ENCODE peak calls at places on chromosomes 3 and 15, in nine cellular contexts. J is astrocyte of the spinal cord; V is Caki2; P is activated CD4-positive, alpha-beta T cell treated with anti-CD3 and anti-CD28 coated beads for 4 hours; F is T-helper 1 cell; K is transverse colon; Q is A549; Y is stimulated activated CD4-positive, alpha-beta T cell treated with anti-CD3 and anti-CD28 coated beads, Interleukin-4, amount 100 ng/mL, for 1 hour; Z is fibroblast of gingiva. H is an unnamed sample.
A peak's percentile ranks its signal among the peaks of the same experiment; 100 is the strongest.

GRCh38 chr15:83305696-83306291 is 21.3 kb upstream of the BNC1 start:
- DNase-seq in Q (no peak), Y (no peak), K (no peak), P (no peak), V (peak; percentile 44), Z (no peak), J (no peak), F (no peak), H (no peak)

GRCh38 chr3:35383719-35384555 is 255.4 kb upstream of the ARPP21 start:
- DNase-seq in F (no peak), Y (no peak), P (no peak), Z (no peak), V (peak; percentile 55), J (peak; percentile 72), Q (peak; percentile 13), K (no peak), H (no peak)

GRCh38 chr3:196134691-196135090 is 52.8 kb upstream of the TFRC start:
- DNase-seq in Z (no peak), V (no peak), K (no peak), Q (no peak), Y (no peak), P (no peak), F (no peak), J (no peak), H (no peak)

GRCh38 chr3:187295635-187296034 is 4.1 kb upstream of the MASP1 start:
- DNase-seq in P (no peak), F (no peak), J (no peak), Z (no peak), V (no peak), Y (no peak), K (no peak), Q (no peak), H (no peak)

GRCh38 chr15:59177445-59177728 is 29.3 kb upstream of the LDHAL6B start:
- DNase-seq in J (no peak), K (no peak), Y (no peak), F (no peak), P (no peak), Q (no peak), V (no peak), Z (no peak), H (no peak)

GRCh38 chr3:152620395-152620794 is 214.5 kb upstream of the P2RY1 start:
- DNase-seq in Z (no peak), J (no peak), P (no peak), F (no peak), K (no peak), Q (no peak), V (no peak), Y (no peak), H (no peak)

GRCh38 chr3:65338571-65338970 is 650.8 kb upstream of the ADAMTS9 start:
- DNase-seq in Q (no peak), Z (peak; percentile 19), V (no peak), K (no peak), P (no peak), J (no peak), Y (no peak), F (no peak), H (no peak)

GRCh38 chr3:13073042-13073906 is at the start of gene IQSEC1:
- DNase-seq in Z (no peak), F (peak; percentile 64), V (no peak), P (peak; percentile 54), K (peak; percentile 65), Y (peak; percentile 76), Q (no peak), J (no peak), H (no peak)

GRCh38 chr15:96330450-96331140 is at the start of gene NR2F2:
- DNase-seq in P (peak; percentile 10), K (peak; percentile 94), F (no peak), V (peak; percentile 97), J (peak; percentile 100), Y (peak; percentile 46), Z (peak; percentile 100), Q (peak; percentile 91), H (peak; percentile 99)

GRCh38 chr3:168885028-168885427 is 778.5 kb downstream of the MECOM start:
- DNase-seq in V (peak; percentile 39), Q (no peak), Y (no peak), F (no peak), K (no peak), P (no peak), J (peak; percentile 92), Z (no peak), H (no peak)

GRCh38 chr3:72070005-72070404 is 285.1 kb upstream of the PROK2 start:
- DNase-seq in F (no peak), P (no peak), K (no peak), Z (no peak), Q (no peak), V (no peak), J (no peak), Y (no peak), H (no peak)

GRCh38 chr3:46416134-46417119 is 9.4 kb downstream of the CCRL2 start:
- DNase-seq in Q (no peak), Y (no peak), Z (no peak), V (no peak), P (no peak), K (no peak), F (no peak), J (no peak), H (no peak)

GRCh38 chr3:33035596-33035995 is 61.4 kb downstream of the GLB1 start:
- DNase-seq in Q (no peak), Z (peak; percentile 5), V (peak; percentile 12), P (no peak), J (peak; percentile 72), F (no peak), K (no peak), Y (no peak), H (peak; percentile 67)

GRCh38 chr3:194323785-194324735 is 27.1 kb downstream of the CPN2 start:
- DNase-seq in J (peak; percentile 35), Z (peak; percentile 35), F (no peak), P (peak; percentile 21), K (peak; percentile 63), V (peak; percentile 93), Q (peak; percentile 74), Y (peak; percentile 20), H (peak; percentile 93)

GRCh38 chr15:71526061-71526460 is 284.3 kb upstream of the NR2E3 start:
- DNase-seq in Y (no peak), V (no peak), P (no peak), Q (no peak), K (no peak), J (peak; percentile 61), Z (peak; percentile 33), F (no peak), H (no peak)

GRCh38 chr15:83204697-83205096 is 2.9 kb downstream of the HDGFL3 start:
- DNase-seq in J (no peak), Q (no peak), Y (no peak), P (no peak), K (no peak), Z (no peak), F (no peak), V (peak; percentile 33), H (no peak)

GRCh38 chr3:64229903-64230302 is 4.6 kb upstream of the PRICKLE2 start:
- DNase-seq in Z (no peak), K (no peak), P (no peak), F (no peak), Y (no peak), V (no peak), Q (no peak), J (peak; percentile 57), H (no peak)

GRCh38 chr3:11134794-11135193 is 19.5 kb upstream of the HRH1 start:
- DNase-seq in Q (no peak), F (no peak), Y (no peak), Z (peak; percentile 55), K (no peak), J (no peak), P (no peak), V (no peak), H (peak; percentile 26)

GRCh38 chr3:23723153-23723552 is 82.6 kb upstream of the UBE2E1 start:
- DNase-seq in P (no peak), F (no peak), J (no peak), Q (no peak), Z (no peak), Y (no peak), V (no peak), K (no peak), H (no peak)

GRCh38 chr3:48338635-48339034 is 5.2 kb upstream of the SPINK8 start:
- DNase-seq in Z (no peak), F (no peak), J (no peak), Y (no peak), P (no peak), Q (no peak), K (no peak), V (no peak), H (peak; percentile 8)

GRCh38 chr3:194133661-194134230 is 2.2 kb upstream of the HES1 start:
- DNase-seq in J (peak; percentile 76), V (peak; percentile 72), Q (no peak), Z (no peak), P (peak; percentile 22), K (peak; percentile 46), F (no peak), Y (peak; percentile 33), H (peak; percentile 71)

GRCh38 chr3:196920733-196921132 is 21.6 kb downstream of the NCBP2 start:
- DNase-seq in P (no peak), F (no peak), K (no peak), J (no peak), Q (no peak), V (no peak), Z (no peak), Y (no peak), H (no peak)

GRCh38 chr15:72339777-72340177 is 19.8 kb upstream of the CELF6 start:
- DNase-seq in F (no peak), Y (no peak), Q (peak; percentile 72), J (peak; percentile 80), K (no peak), P (no peak), Z (peak; percentile 99), V (peak; percentile 81), H (peak; percentile 76)

GRCh38 chr3:72953325-72953956 is 43.2 kb upstream of the PPP4R2 start:
- DNase-seq in P (no peak), K (no peak), Q (no peak), F (no peak), V (no peak), J (no peak), Z (peak; percentile 36), Y (no peak), H (peak; percentile 17)

GRCh38 chr3:69288161-69288895 is 97.6 kb downstream of the FRMD4B start:
- DNase-seq in V (no peak), K (no peak), P (no peak), Z (no peak), Y (peak; percentile 40), F (no peak), J (no peak), Q (no peak), H (no peak)

GRCh38 chr15:88655780-88656488 is 17.1 kb downstream of the ISG20 start:
- DNase-seq in Z (no peak), V (no peak), P (no peak), K (no peak), Q (no peak), J (no peak), Y (no peak), F (no peak), H (no peak)

GRCh38 chr3:11185564-11186317 is 31.4 kb downstream of the HRH1 start:
- DNase-seq in P (no peak), J (peak; percentile 91), Y (no peak), Z (peak; percentile 97), K (peak; percentile 75), V (peak; percentile 26), Q (peak; percentile 58), F (no peak), H (peak; percentile 98)

GRCh38 chr15:63107895-63108546 is 13.6 kb upstream of the LACTB start:
- DNase-seq in J (peak; percentile 100), Z (peak; percentile 100), Y (no peak), P (no peak), F (no peak), V (peak; percentile 98), Q (peak; percentile 93), K (peak; percentile 39), H (peak; percentile 100)

GRCh38 chr3:64109438-64109837 is 86.1 kb upstream of the PSMD6 start:
- DNase-seq in F (no peak), P (no peak), J (no peak), V (no peak), Z (no peak), Q (no peak), K (peak; percentile 28), Y (no peak), H (peak; percentile 76)

GRCh38 chr15:41782486-41783271 is 8.4 kb downstream of the MAPKBP1 start:
- DNase-seq in Q (no peak), Y (no peak), J (no peak), F (no peak), K (no peak), P (no peak), Z (no peak), V (no peak), H (no peak)

GRCh38 chr3:148101061-148101460 is 596.6 kb upstream of the AGTR1 start:
- DNase-seq in Z (peak; percentile 81), F (no peak), P (no peak), V (no peak), J (peak; percentile 62), Q (no peak), Y (no peak), K (no peak), H (peak; percentile 3)